ENCODE peak calls at places on chromosome 7, in five cellular contexts. M is nephron progenitor cell, N is astrocyte of the spinal cord, S is anterior cingulate cortex, H is NCI-H2029 treated with DMSO at 0.1 percent for 48 hours. L is an unnamed sample.

GRCh38 chr7:129189661-129190310 is 1.4 kb downstream of the SMO start:
- DNase-seq in M (no peak), N (no peak), S (no peak), H (no peak), L (no peak)

GRCh38 chr7:63029207-63029522 is 969.5 kb upstream of the ZNF722 start:
- DNase-seq in M (no peak), N (no peak), S (no peak), H (no peak), L (no peak)

GRCh38 chr7:157046681-157047080 is 36.2 kb upstream of the MNX1 start:
- DNase-seq in M (no peak), N (peak), S (no peak), H (no peak), L (no peak)

GRCh38 chr7:1715671-1716074 is 45.6 kb downstream of the ELFN1 start:
- DNase-seq in M (no peak), N (no peak), S (no peak), H (no peak), L (no peak)

GRCh38 chr7:105677803-105678583 is 96.7 kb upstream of the EFCAB10 start:
- DNase-seq in M (no peak), N (no peak), S (no peak), H (peak), L (peak)

GRCh38 chr7:100007887-100008286 is 7.5 kb upstream of the ZKSCAN1 start:
- DNase-seq in M (peak), N (no peak), S (no peak), H (no peak), L (no peak)

GRCh38 chr7:151193203-151193602 is 6.2 kb upstream of the ASB10 start:
- DNase-seq in M (no peak), N (no peak), S (no peak), H (no peak), L (no peak)

GRCh38 chr7:155338632-155339320 is 41.1 kb downstream of the INSIG1 start:
- DNase-seq in M (no peak), N (no peak), S (no peak), H (no peak), L (no peak)

GRCh38 chr7:65804887-65805286 is 68.0 kb upstream of the VKORC1L1 start:
- DNase-seq in M (no peak), N (no peak), S (no peak), H (no peak), L (no peak)

GRCh38 chr7:30476401-30477145 is 2.0 kb downstream of the NOD1 start:
- DNase-seq in M (no peak), N (no peak), S (no peak), H (peak), L (no peak)

GRCh38 chr7:73567701-73568685 is 10.4 kb downstream of the TBL2 start:
- DNase-seq in M (no peak), N (no peak), S (no peak), H (no peak), L (no peak)

GRCh38 chr7:116249969-116250553 is 39.7 kb downstream of the TES start:
- DNase-seq in M (peak), N (peak), S (no peak), H (no peak), L (no peak)

GRCh38 chr7:55504093-55504859 is 68.0 kb downstream of the VOPP1 start:
- DNase-seq in M (no peak), N (no peak), S (no peak), H (no peak), L (no peak)

GRCh38 chr7:46058424-46058823 is 137.4 kb upstream of the IGFBP3 start:
- DNase-seq in M (no peak), N (no peak), S (no peak), H (no peak), L (no peak)

GRCh38 chr7:159107052-159107892 is 37.4 kb downstream of the VIPR2 start:
- DNase-seq in M (no peak), N (no peak), S (no peak), H (peak), L (no peak)

GRCh38 chr7:4150731-4151130 is 531.4 kb upstream of the FOXK1 start:
- DNase-seq in M (no peak), N (no peak), S (no peak), H (no peak), L (no peak)

GRCh38 chr7:22402250-22402649 is 45.3 kb upstream of the RAPGEF5 start:
- DNase-seq in M (no peak), N (no peak), S (no peak), H (no peak), L (no peak)